ENCODE peak calls at places on chromosome 14, in six cellular contexts. N is CD4-positive, CD25-positive, alpha-beta regulatory T cell; I is CD8-positive, alpha-beta memory T cell; G is A549; P is neural progenitor cell; B is GM23248. Q is an unnamed sample.

GRCh38 chr14:71321556-71322315 is 414.5 kb downstream of the PCNX1 start:
- DNase-seq in N (no peak), I (no peak), G (peak), P (peak), B (peak), Q (no peak)

GRCh38 chr14:70317969-70318634 is 41.4 kb downstream of the COX16 start:
- DNase-seq in N (no peak), I (no peak), G (peak), P (peak), B (peak), Q (no peak)

GRCh38 chr14:23984891-23985607 is 3.7 kb upstream of the DHRS4L2 start:
- DNase-seq in N (no peak), I (no peak), G (peak), P (no peak), B (peak), Q (no peak)

GRCh38 chr14:104388631-104389325 is 190.8 kb upstream of the C14orf180 start:
- DNase-seq in N (no peak), I (peak), G (no peak), P (no peak), B (no peak), Q (peak)

GRCh38 chr14:24365600-24366374 is 2.2 kb upstream of the NFATC4 start:
- DNase-seq in N (peak), I (peak), G (peak), P (peak), B (peak), Q (peak)

GRCh38 chr14:95222151-95222631 is 64.9 kb upstream of the DICER1 start:
- DNase-seq in N (no peak), I (no peak), G (no peak), P (no peak), B (peak), Q (no peak)

GRCh38 chr14:59337151-59337611 is 128.0 kb downstream of the GPR135 start:
- DNase-seq in N (no peak), I (no peak), G (no peak), P (peak), B (peak), Q (peak)

GRCh38 chr14:85731198-85731597 is 201.3 kb downstream of the FLRT2 start:
- DNase-seq in N (no peak), I (no peak), G (no peak), P (no peak), B (peak), Q (no peak)

GRCh38 chr14:29016050-29016900 is 249.7 kb downstream of the FOXG1 start:
- DNase-seq in N (no peak), I (no peak), G (no peak), P (peak), B (peak), Q (no peak)

GRCh38 chr14:54650331-54651017 is 83.5 kb downstream of the SAMD4A start:
- DNase-seq in N (no peak), I (no peak), G (peak), P (no peak), B (peak), Q (peak)

GRCh38 chr14:80982711-80983110 is 27.3 kb downstream of the TSHR start:
- DNase-seq in N (no peak), I (no peak), G (no peak), P (peak), B (no peak), Q (no peak)

GRCh38 chr14:68941820-68942219 is 37.3 kb downstream of the ACTN1 start:
- DNase-seq in N (no peak), I (no peak), G (peak), P (peak), B (peak), Q (no peak)

GRCh38 chr14:99158646-99159165 is 113.3 kb downstream of the BCL11B start:
- DNase-seq in N (no peak), I (no peak), G (no peak), P (no peak), B (no peak), Q (no peak)

GRCh38 chr14:64993263-64993662 is 6.6 kb downstream of the FNTB start:
- DNase-seq in N (no peak), I (no peak), G (no peak), P (no peak), B (no peak), Q (no peak)

GRCh38 chr14:55536208-55536708 is 43.7 kb upstream of the KTN1 start:
- DNase-seq in N (no peak), I (no peak), G (no peak), P (no peak), B (no peak), Q (no peak)

GRCh38 chr14:99253890-99254289 is 18.1 kb downstream of the BCL11B start:
- DNase-seq in N (no peak), I (peak), G (no peak), P (no peak), B (no peak), Q (no peak)

GRCh38 chr14:97283450-97284230 is 486.5 kb downstream of the VRK1 start:
- DNase-seq in N (no peak), I (no peak), G (no peak), P (no peak), B (no peak), Q (no peak)

GRCh38 chr14:105143451-105144230 is 24.9 kb downstream of the JAG2 start:
- DNase-seq in N (no peak), I (peak), G (no peak), P (no peak), B (no peak), Q (no peak)

GRCh38 chr14:96622926-96623325 is 120.7 kb downstream of the PAPOLA start:
- DNase-seq in N (no peak), I (peak), G (no peak), P (no peak), B (no peak), Q (peak)

GRCh38 chr14:80567905-80568512 is 356.7 kb upstream of the DIO2 start:
- DNase-seq in N (no peak), I (no peak), G (no peak), P (no peak), B (peak), Q (no peak)

GRCh38 chr14:80491562-80492139 is 280.3 kb upstream of the DIO2 start:
- DNase-seq in N (no peak), I (no peak), G (no peak), P (no peak), B (peak), Q (no peak)

GRCh38 chr14:105247026-105247425 is 1.3 kb upstream of the BTBD6 start:
- DNase-seq in N (no peak), I (no peak), G (no peak), P (no peak), B (no peak), Q (no peak)

GRCh38 chr14:71155743-71156142 is 248.5 kb downstream of the PCNX1 start:
- DNase-seq in N (no peak), I (no peak), G (no peak), P (no peak), B (no peak), Q (no peak)

GRCh38 chr14:104221636-104222375 is 83.4 kb downstream of the KIF26A start:
- DNase-seq in N (no peak), I (peak), G (no peak), P (no peak), B (no peak), Q (no peak)

GRCh38 chr14:78836777-78837176 is 666.6 kb downstream of the NRXN3 start:
- DNase-seq in N (no peak), I (no peak), G (peak), P (peak), B (peak), Q (no peak)

GRCh38 chr14:54529811-54530210 is 20.1 kb downstream of the CGRRF1 start:
- DNase-seq in N (no peak), I (no peak), G (no peak), P (no peak), B (peak), Q (no peak)

GRCh38 chr14:32576088-32576795 is 247.1 kb downstream of the AKAP6 start:
- DNase-seq in N (peak), I (no peak), G (peak), P (peak), B (peak), Q (no peak)

GRCh38 chr14:53147893-53148292 is 5.2 kb downstream of the DDHD1 start:
- DNase-seq in N (no peak), I (no peak), G (no peak), P (no peak), B (no peak), Q (no peak)

GRCh38 chr14:54809767-54810166 is 92.9 kb downstream of the GCH1 start:
- DNase-seq in N (no peak), I (no peak), G (no peak), P (no peak), B (no peak), Q (no peak)

GRCh38 chr14:73462815-73463214 is 4.5 kb upstream of the NUMB start:
- DNase-seq in N (no peak), I (no peak), G (no peak), P (no peak), B (peak), Q (no peak)

GRCh38 chr14:65849558-65849957 is 437.0 kb downstream of the FUT8 start:
- DNase-seq in N (no peak), I (no peak), G (no peak), P (peak), B (no peak), Q (no peak)

GRCh38 chr14:75206190-75206589 is 29.8 kb upstream of the TMED10 start:
- DNase-seq in N (no peak), I (peak), G (no peak), P (no peak), B (no peak), Q (no peak)

GRCh38 chr14:46322076-46322475 is 329.5 kb downstream of the RPL10L start:
- DNase-seq in N (no peak), I (no peak), G (no peak), P (peak), B (no peak), Q (no peak)

GRCh38 chr14:73713804-73714655 is at the start of gene PNMA1:
- DNase-seq in N (peak), I (peak), G (peak), P (peak), B (peak), Q (peak)

GRCh38 chr14:99722741-99723140 is 38.6 kb downstream of the CYP46A1 start:
- DNase-seq in N (no peak), I (peak), G (no peak), P (no peak), B (no peak), Q (no peak)

GRCh38 chr14:103136076-103136340 is 12.7 kb downstream of the TNFAIP2 start:
- DNase-seq in N (no peak), I (no peak), G (no peak), P (no peak), B (no peak), Q (no peak)

GRCh38 chr14:103134919-103135318 is 11.7 kb downstream of the TNFAIP2 start:
- DNase-seq in N (no peak), I (no peak), G (no peak), P (no peak), B (no peak), Q (no peak)

GRCh38 chr14:103137721-103138482 is 14.6 kb downstream of the TNFAIP2 start:
- DNase-seq in N (no peak), I (no peak), G (no peak), P (no peak), B (no peak), Q (no peak)

GRCh38 chr14:103135333-103136075 is 12.2 kb downstream of the TNFAIP2 start:
- DNase-seq in N (no peak), I (no peak), G (no peak), P (no peak), B (no peak), Q (no peak)

DNA sequence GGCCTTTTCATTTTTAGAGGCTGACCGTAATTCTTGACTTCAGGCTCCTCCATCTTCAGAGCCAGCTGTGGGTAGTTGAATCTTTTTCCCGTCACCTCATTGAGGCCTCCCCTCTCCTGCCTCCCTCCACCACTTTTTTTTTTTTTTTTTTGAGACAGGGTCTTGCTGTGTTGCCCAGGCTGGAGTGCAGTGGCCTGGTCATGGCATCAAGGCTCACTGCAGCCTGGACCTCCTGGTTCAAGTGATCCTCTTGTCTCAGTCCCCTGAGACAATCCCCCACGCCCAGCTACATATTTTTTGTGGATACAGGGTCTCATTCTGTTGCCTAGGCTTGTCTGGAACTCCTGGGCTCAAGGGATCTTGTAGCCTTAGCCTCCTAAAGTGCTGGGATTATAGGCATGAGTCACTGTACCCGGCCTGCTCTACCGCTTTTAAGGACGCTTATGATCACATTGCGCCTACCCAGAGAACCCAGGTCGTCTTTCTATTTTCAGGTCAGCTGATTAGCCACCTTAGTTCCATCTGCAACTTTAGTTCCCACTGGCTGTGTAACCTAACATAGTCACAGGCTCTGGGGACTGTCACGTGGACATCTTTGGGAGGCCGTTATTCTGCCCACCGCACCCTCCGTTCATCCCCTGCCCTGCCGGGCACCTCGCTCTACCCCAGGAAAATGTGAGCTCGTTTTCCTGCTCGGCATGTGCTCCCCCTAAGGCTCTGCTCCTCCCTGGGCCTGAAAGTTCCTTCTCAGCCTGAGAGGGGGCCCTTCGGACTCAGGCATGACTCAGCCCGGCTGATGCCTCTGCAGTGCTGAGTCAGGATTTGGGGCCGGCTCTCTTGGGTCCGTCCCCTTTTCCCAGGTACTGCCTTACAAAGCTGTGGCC is 13.4 kb downstream of the TNFAIP2 start:
- DNase-seq in N (no peak), I (peak), G (no peak), P (peak), B (peak), Q (no peak)
- H3K27ac ChIP-seq in N (no peak), I (peak), G (peak), P (no peak), B (peak), Q (no peak)

GRCh38 chr14:89491701-89492381 is 74.8 kb upstream of the FOXN3 start:
- DNase-seq in N (no peak), I (no peak), G (no peak), P (no peak), B (no peak), Q (no peak)

GRCh38 chr14:89486961-89487360 is 69.9 kb upstream of the FOXN3 start:
- DNase-seq in N (no peak), I (no peak), G (no peak), P (no peak), B (no peak), Q (no peak)

GRCh38 chr14:89493406-89493805 is 76.4 kb upstream of the FOXN3 start:
- DNase-seq in N (no peak), I (no peak), G (no peak), P (no peak), B (no peak), Q (no peak)

GRCh38 chr14:89486505-89486904 is 69.5 kb upstream of the FOXN3 start:
- DNase-seq in N (no peak), I (no peak), G (no peak), P (no peak), B (no peak), Q (no peak)

GRCh38 chr14:89489796-89490506 is 72.9 kb upstream of the FOXN3 start:
- DNase-seq in N (no peak), I (no peak), G (no peak), P (no peak), B (peak), Q (no peak)
- H3K4me3 ChIP-seq in N (no peak), I (no peak), G (no peak), P (no peak), B (peak), Q (peak)

DNA sequence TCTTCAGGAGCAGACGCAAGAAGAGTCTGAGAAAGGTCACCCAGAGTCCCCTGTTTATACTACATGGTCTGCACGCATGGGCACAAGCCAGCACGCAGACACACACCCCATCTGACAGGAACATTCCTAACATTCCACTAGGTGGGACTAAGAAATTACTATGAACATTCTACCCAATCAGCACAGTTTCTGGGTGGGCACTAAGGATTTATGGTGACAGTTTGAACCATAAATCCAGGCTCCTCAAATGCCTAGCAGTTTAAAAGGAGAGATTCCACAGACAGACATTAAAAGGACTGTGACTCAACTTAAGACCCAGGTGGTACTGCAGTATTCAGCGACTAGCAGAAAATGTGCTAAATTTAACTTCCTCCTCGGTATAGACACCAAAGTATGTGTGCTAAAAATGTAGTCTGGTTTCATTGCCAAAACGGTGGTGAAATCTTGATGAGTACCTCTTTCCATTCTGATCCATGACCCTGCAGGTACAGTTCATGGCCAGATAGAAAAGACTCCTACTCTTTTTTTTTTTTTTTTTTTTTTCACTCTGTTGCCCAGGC is 16.2 kb downstream of the ABHD4 start:
- DNase-seq in N (no peak), I (no peak), G (peak), P (peak), B (peak), Q (peak)
- H3K27ac ChIP-seq in N (no peak), I (no peak), G (peak), P (no peak), B (peak), Q (peak)

GRCh38 chr14:101198398-101199027 is 295.0 kb upstream of the RTL1 start:
- DNase-seq in N (no peak), I (no peak), G (no peak), P (no peak), B (no peak), Q (peak)

GRCh38 chr14:101196795-101197590 is 293.5 kb upstream of the RTL1 start:
- DNase-seq in N (no peak), I (no peak), G (no peak), P (peak), B (no peak), Q (peak)

GRCh38 chr14:101196051-101196450 is 292.5 kb upstream of the RTL1 start:
- DNase-seq in N (no peak), I (no peak), G (no peak), P (no peak), B (no peak), Q (peak)

GRCh38 chr14:101199028-101199770 is 295.7 kb upstream of the RTL1 start:
- DNase-seq in N (no peak), I (no peak), G (no peak), P (no peak), B (no peak), Q (no peak)

DNA sequence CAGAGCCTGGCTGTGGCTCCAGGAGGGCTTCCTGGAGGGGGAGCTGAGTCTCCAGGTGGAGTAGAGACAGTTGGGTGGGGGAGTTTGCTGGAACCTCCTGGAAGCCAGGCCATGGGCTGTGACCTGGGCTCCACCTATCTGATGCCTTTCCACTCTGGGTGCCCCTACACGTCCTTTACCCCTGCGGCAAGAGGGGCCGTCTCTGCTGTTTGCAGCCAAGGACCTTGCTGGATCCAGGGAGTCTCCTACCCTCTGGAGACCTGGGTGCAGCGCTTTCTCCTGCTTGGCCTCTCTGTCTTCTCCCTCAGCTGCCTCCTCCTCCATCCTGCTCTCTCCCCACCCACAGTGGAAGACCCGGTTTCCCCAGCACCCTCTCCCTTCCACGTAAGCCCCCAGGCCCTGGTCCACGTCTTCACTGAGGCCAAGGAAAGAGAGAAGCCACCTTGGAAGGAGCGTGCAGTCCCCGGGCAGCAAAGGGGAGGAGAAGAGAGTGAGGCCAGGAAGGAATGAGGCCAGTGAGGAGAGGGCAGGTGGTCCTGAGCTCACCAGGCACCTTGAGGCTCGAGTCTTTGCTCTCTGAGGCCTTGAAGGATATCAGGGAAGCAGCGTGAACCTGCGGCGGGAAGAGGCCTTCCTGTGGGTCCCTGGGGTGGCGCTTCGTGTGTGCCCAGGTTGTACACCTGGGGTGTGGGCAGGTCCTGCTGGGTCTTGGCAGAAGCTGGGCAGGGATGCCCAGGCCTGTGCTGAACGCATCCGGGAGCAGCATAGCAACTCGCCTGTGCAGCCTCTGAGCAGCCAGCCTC is 294.3 kb upstream of the RTL1 start:
- DNase-seq in N (no peak), I (no peak), G (no peak), P (no peak), B (no peak), Q (peak)
- H3K4me3 ChIP-seq in N (no peak), I (no peak), G (no peak), P (no peak), B (no peak), Q (no peak)

GRCh38 chr14:88611878-88612277 is 49.0 kb downstream of the ZC3H14 start:
- DNase-seq in N (no peak), I (no peak), G (no peak), P (no peak), B (peak), Q (no peak)

GRCh38 chr14:88614218-88614907 is 51.5 kb downstream of the ZC3H14 start:
- DNase-seq in N (no peak), I (no peak), G (no peak), P (no peak), B (peak), Q (no peak)

GRCh38 chr14:88616697-88617096 is 53.9 kb downstream of the ZC3H14 start:
- DNase-seq in N (no peak), I (no peak), G (no peak), P (no peak), B (no peak), Q (no peak)

GRCh38 chr14:88613552-88614010 is 50.7 kb downstream of the ZC3H14 start:
- DNase-seq in N (no peak), I (no peak), G (no peak), P (no peak), B (peak), Q (no peak)

GRCh38 chr14:88612981-88613380 is 50.1 kb downstream of the ZC3H14 start:
- DNase-seq in N (no peak), I (no peak), G (no peak), P (no peak), B (no peak), Q (no peak)
- H3K27ac ChIP-seq in N (no peak), I (no peak), G (no peak), P (peak), B (peak), Q (no peak)

Q was measured in ascending aorta.